ENCODE peak calls at places on chromosome 6, in four cellular contexts. Z is effector memory CD4-positive, alpha-beta T cell; G is astrocyte of the spinal cord; E is activated T-cell treated with anti-CD3 and anti-CD28 coated beads for 1 hour. I is an unnamed sample.

GRCh38 chr6:20840675-20841074 is 306.4 kb downstream of the CDKAL1 start:
- DNase-seq in Z (no peak), G (peak), E (no peak), I (peak)

GRCh38 chr6:139230421-139230840 is 61.4 kb downstream of the TXLNB start:
- DNase-seq in Z (no peak), E (no peak), G (peak), I (peak)

GRCh38 chr6:112457891-112458290 is 110.8 kb downstream of the RFPL4B start:
- DNase-seq in E (no peak), Z (no peak), G (no peak), I (no peak)

GRCh38 chr6:116136933-116137340 is 11.0 kb upstream of the COL10A1 start:
- DNase-seq in G (no peak), Z (no peak), E (no peak), I (peak)

GRCh38 chr6:170371091-170371490 is 64.5 kb downstream of the FAM120B start:
- DNase-seq in Z (no peak), E (no peak), G (peak), I (peak)

GRCh38 chr6:2850480-2851150 is 9.0 kb upstream of the SERPINB1 start:
- DNase-seq in E (no peak), Z (no peak), G (no peak), I (peak)

GRCh38 chr6:38725414-38726183 is 10.5 kb downstream of the DNAH8 start:
- DNase-seq in E (no peak), Z (no peak), G (no peak), I (peak)

GRCh38 chr6:104349191-104349590 is 510.5 kb downstream of the HACE1 start:
- DNase-seq in E (no peak), G (no peak), Z (no peak), I (no peak)

GRCh38 chr6:77650098-77650663 is 2.7 kb upstream of the MEI4 start:
- DNase-seq in Z (no peak), G (peak), E (no peak), I (peak)

GRCh38 chr6:130107710-130108109 is 89.3 kb downstream of the L3MBTL3 start:
- DNase-seq in G (peak), E (no peak), Z (no peak), I (peak)

GRCh38 chr6:125910518-125910917 is 46.1 kb upstream of the HINT3 start:
- DNase-seq in E (no peak), G (peak), Z (no peak), I (peak)

GRCh38 chr6:163338671-163339405 is 75.7 kb upstream of the QKI start:
- DNase-seq in G (peak), E (no peak), Z (no peak), I (peak)

GRCh38 chr6:116229287-116229913 is 24.5 kb downstream of the TSPYL4 start:
- DNase-seq in E (no peak), Z (no peak), G (peak), I (peak)

GRCh38 chr6:170423814-170424633 is 117.5 kb downstream of the FAM120B start:
- DNase-seq in G (peak), E (no peak), Z (no peak), I (no peak)

GRCh38 chr6:135576055-135576454 is 78.5 kb upstream of the AHI1 start:
- DNase-seq in Z (no peak), E (no peak), G (peak), I (peak)

GRCh38 chr6:163745566-163746400 is 331.3 kb downstream of the QKI start:
- DNase-seq in Z (no peak), E (no peak), G (peak), I (peak)

GRCh38 chr6:12331951-12332749 is 42.0 kb downstream of the EDN1 start:
- DNase-seq in G (no peak), E (no peak), Z (no peak), I (peak)

GRCh38 chr6:13436691-13437568 is 50.5 kb downstream of the GFOD1 start:
- DNase-seq in E (no peak), G (no peak), Z (no peak), I (no peak)

GRCh38 chr6:147782302-147782701 is 273.8 kb downstream of the SAMD5 start:
- DNase-seq in Z (no peak), E (no peak), G (peak), I (peak)

GRCh38 chr6:155228549-155229166 is 35.2 kb upstream of the CLDN20 start:
- DNase-seq in G (peak), Z (no peak), E (no peak), I (no peak)

GRCh38 chr6:21115111-21115510 is 478.4 kb upstream of the SOX4 start:
- DNase-seq in G (peak), Z (no peak), E (no peak), I (peak)

GRCh38 chr6:11644601-11645000 is 107.1 kb downstream of the TMEM170B start:
- DNase-seq in Z (no peak), G (no peak), E (no peak), I (no peak)

GRCh38 chr6:76942203-76942971 is 520.9 kb downstream of the HTR1B start:
- DNase-seq in E (no peak), Z (no peak), G (peak), I (no peak)

I was measured in choroid plexus epithelial cell.